ENCODE peak calls at places on chromosomes 11 and 22, in eight cellular contexts. One of them, this sample, is unnamed.
A peak's percentile ranks its signal among the peaks of the same experiment; 100 is the strongest.

GRCh38 chr11:131762346-131763110 is 392.1 kb downstream of the NTM start:
- DNase-seq in psoas muscle: no peak
- DNase-seq in thoracic aorta: no peak
- DNase-seq in cardiac muscle cell: no peak
- DNase-seq in neural progenitor cell: no peak
- DNase-seq in Panc1: no peak
- DNase-seq in mucosa of descending colon: no peak
- DNase-seq in ovary: no peak
- DNase-seq in this sample: no peak

GRCh38 chr11:68328374-68329091 is 16.1 kb downstream of the LRP5 start:
- DNase-seq in psoas muscle: no peak
- DNase-seq in thoracic aorta: no peak
- DNase-seq in cardiac muscle cell: no peak
- DNase-seq in neural progenitor cell: peak; percentile 88
- DNase-seq in Panc1: no peak
- DNase-seq in mucosa of descending colon: peak; percentile 76
- DNase-seq in ovary: peak; percentile 57
- DNase-seq in this sample: peak; percentile 70

GRCh38 chr11:134181707-134182106 is 42.1 kb downstream of the NCAPD3 start:
- DNase-seq in psoas muscle: no peak
- DNase-seq in thoracic aorta: no peak
- DNase-seq in cardiac muscle cell: no peak
- DNase-seq in neural progenitor cell: no peak
- DNase-seq in Panc1: no peak
- DNase-seq in mucosa of descending colon: no peak
- DNase-seq in ovary: no peak
- DNase-seq in this sample: no peak

GRCh38 chr11:78274739-78275138 is 86.0 kb downstream of the USP35 start:
- DNase-seq in psoas muscle: no peak
- DNase-seq in thoracic aorta: no peak
- DNase-seq in cardiac muscle cell: no peak
- DNase-seq in neural progenitor cell: no peak
- DNase-seq in Panc1: no peak
- DNase-seq in mucosa of descending colon: no peak
- DNase-seq in ovary: no peak
- DNase-seq in this sample: no peak

GRCh38 chr11:105862736-105863367 is 159.2 kb downstream of the MSANTD4 start:
- DNase-seq in psoas muscle: no peak
- DNase-seq in thoracic aorta: no peak
- DNase-seq in cardiac muscle cell: peak; percentile 62
- DNase-seq in neural progenitor cell: peak; percentile 61
- DNase-seq in Panc1: peak; percentile 52
- DNase-seq in mucosa of descending colon: no peak
- DNase-seq in ovary: no peak
- DNase-seq in this sample: no peak

GRCh38 chr11:72743321-72744221 is 8.6 kb downstream of the ARAP1 start:
- DNase-seq in psoas muscle: peak; percentile 44
- DNase-seq in thoracic aorta: no peak
- DNase-seq in cardiac muscle cell: no peak
- DNase-seq in neural progenitor cell: no peak
- DNase-seq in Panc1: no peak
- DNase-seq in mucosa of descending colon: peak; percentile 55
- DNase-seq in ovary: no peak
- DNase-seq in this sample: peak; percentile 44

GRCh38 chr22:43777204-43777671 is 34.9 kb downstream of the EFCAB6 start:
- DNase-seq in psoas muscle: no peak
- DNase-seq in thoracic aorta: no peak
- DNase-seq in cardiac muscle cell: no peak
- DNase-seq in neural progenitor cell: no peak
- DNase-seq in Panc1: no peak
- DNase-seq in mucosa of descending colon: no peak
- DNase-seq in ovary: no peak
- DNase-seq in this sample: no peak

GRCh38 chr11:122755409-122755808 is 82.9 kb upstream of the CRTAM start:
- DNase-seq in psoas muscle: no peak
- DNase-seq in thoracic aorta: no peak
- DNase-seq in cardiac muscle cell: peak; percentile 52
- DNase-seq in neural progenitor cell: peak; percentile 33
- DNase-seq in Panc1: no peak
- DNase-seq in mucosa of descending colon: no peak
- DNase-seq in ovary: no peak
- DNase-seq in this sample: no peak

GRCh38 chr11:34161812-34162506 is 56.5 kb downstream of the NAT10 start:
- DNase-seq in psoas muscle: peak; percentile 16
- DNase-seq in thoracic aorta: no peak
- DNase-seq in cardiac muscle cell: no peak
- DNase-seq in neural progenitor cell: no peak
- DNase-seq in Panc1: no peak
- DNase-seq in mucosa of descending colon: no peak
- DNase-seq in ovary: no peak
- DNase-seq in this sample: no peak

GRCh38 chr22:25054943-25055511 is 102.5 kb downstream of the KIAA1671 start:
- DNase-seq in psoas muscle: no peak
- DNase-seq in thoracic aorta: no peak
- DNase-seq in cardiac muscle cell: no peak
- DNase-seq in neural progenitor cell: no peak
- DNase-seq in Panc1: no peak
- DNase-seq in mucosa of descending colon: no peak
- DNase-seq in ovary: no peak
- DNase-seq in this sample: no peak

GRCh38 chr11:64762277-64762915 is 2.6 kb upstream of the PYGM start:
- DNase-seq in psoas muscle: peak; percentile 61
- DNase-seq in thoracic aorta: no peak
- DNase-seq in cardiac muscle cell: no peak
- DNase-seq in neural progenitor cell: no peak
- DNase-seq in Panc1: no peak
- DNase-seq in mucosa of descending colon: no peak
- DNase-seq in ovary: no peak
- DNase-seq in this sample: no peak

GRCh38 chr11:67316882-67317364 is 13.6 kb downstream of the SSH3 start:
- DNase-seq in psoas muscle: no peak
- DNase-seq in thoracic aorta: no peak
- DNase-seq in cardiac muscle cell: no peak
- DNase-seq in neural progenitor cell: no peak
- DNase-seq in Panc1: no peak
- DNase-seq in mucosa of descending colon: no peak
- DNase-seq in ovary: no peak
- DNase-seq in this sample: no peak

GRCh38 chr11:110176366-110177056 is 83.3 kb downstream of the ZC3H12C start:
- DNase-seq in psoas muscle: no peak
- DNase-seq in thoracic aorta: no peak
- DNase-seq in cardiac muscle cell: no peak
- DNase-seq in neural progenitor cell: no peak
- DNase-seq in Panc1: no peak
- DNase-seq in mucosa of descending colon: no peak
- DNase-seq in ovary: no peak
- DNase-seq in this sample: no peak

GRCh38 chr11:116605543-116605942 is 167.2 kb downstream of the BUD13 start:
- DNase-seq in psoas muscle: no peak
- DNase-seq in thoracic aorta: no peak
- DNase-seq in cardiac muscle cell: peak; percentile 89
- DNase-seq in neural progenitor cell: peak; percentile 92
- DNase-seq in Panc1: no peak
- DNase-seq in mucosa of descending colon: no peak
- DNase-seq in ovary: no peak
- DNase-seq in this sample: no peak

GRCh38 chr11:115974703-115975102 is 470.5 kb upstream of the CADM1 start:
- DNase-seq in psoas muscle: no peak
- DNase-seq in thoracic aorta: no peak
- DNase-seq in cardiac muscle cell: no peak
- DNase-seq in neural progenitor cell: no peak
- DNase-seq in Panc1: no peak
- DNase-seq in mucosa of descending colon: no peak
- DNase-seq in ovary: no peak
- DNase-seq in this sample: no peak

GRCh38 chr11:26843539-26843938 is 121.7 kb upstream of the SLC5A12 start:
- DNase-seq in psoas muscle: no peak
- DNase-seq in thoracic aorta: no peak
- DNase-seq in cardiac muscle cell: no peak
- DNase-seq in neural progenitor cell: no peak
- DNase-seq in Panc1: no peak
- DNase-seq in mucosa of descending colon: no peak
- DNase-seq in ovary: no peak
- DNase-seq in this sample: no peak

GRCh38 chr11:62805991-62806441 is 776 bp upstream of the NXF1 start:
- DNase-seq in psoas muscle: no peak
- DNase-seq in thoracic aorta: no peak
- DNase-seq in cardiac muscle cell: no peak
- DNase-seq in neural progenitor cell: peak; percentile 60
- DNase-seq in Panc1: no peak
- DNase-seq in mucosa of descending colon: no peak
- DNase-seq in ovary: no peak
- DNase-seq in this sample: no peak

GRCh38 chr11:7656704-7657103 is 16.6 kb downstream of the CYB5R2 start:
- DNase-seq in psoas muscle: no peak
- DNase-seq in thoracic aorta: no peak
- DNase-seq in cardiac muscle cell: no peak
- DNase-seq in neural progenitor cell: no peak
- DNase-seq in Panc1: no peak
- DNase-seq in mucosa of descending colon: no peak
- DNase-seq in ovary: no peak
- DNase-seq in this sample: no peak

GRCh38 chr11:1054143-1055108 is 17.9 kb upstream of the MUC6 start:
- DNase-seq in psoas muscle: peak; percentile 39
- DNase-seq in thoracic aorta: no peak
- DNase-seq in cardiac muscle cell: no peak
- DNase-seq in neural progenitor cell: no peak
- DNase-seq in Panc1: no peak
- DNase-seq in mucosa of descending colon: peak; percentile 91
- DNase-seq in ovary: peak; percentile 32
- DNase-seq in this sample: no peak

GRCh38 chr11:15945726-15946125 is 410.6 kb downstream of the SOX6 start:
- DNase-seq in psoas muscle: no peak
- DNase-seq in thoracic aorta: no peak
- DNase-seq in cardiac muscle cell: no peak
- DNase-seq in neural progenitor cell: no peak
- DNase-seq in Panc1: no peak
- DNase-seq in mucosa of descending colon: no peak
- DNase-seq in ovary: no peak
- DNase-seq in this sample: no peak

DNA sequence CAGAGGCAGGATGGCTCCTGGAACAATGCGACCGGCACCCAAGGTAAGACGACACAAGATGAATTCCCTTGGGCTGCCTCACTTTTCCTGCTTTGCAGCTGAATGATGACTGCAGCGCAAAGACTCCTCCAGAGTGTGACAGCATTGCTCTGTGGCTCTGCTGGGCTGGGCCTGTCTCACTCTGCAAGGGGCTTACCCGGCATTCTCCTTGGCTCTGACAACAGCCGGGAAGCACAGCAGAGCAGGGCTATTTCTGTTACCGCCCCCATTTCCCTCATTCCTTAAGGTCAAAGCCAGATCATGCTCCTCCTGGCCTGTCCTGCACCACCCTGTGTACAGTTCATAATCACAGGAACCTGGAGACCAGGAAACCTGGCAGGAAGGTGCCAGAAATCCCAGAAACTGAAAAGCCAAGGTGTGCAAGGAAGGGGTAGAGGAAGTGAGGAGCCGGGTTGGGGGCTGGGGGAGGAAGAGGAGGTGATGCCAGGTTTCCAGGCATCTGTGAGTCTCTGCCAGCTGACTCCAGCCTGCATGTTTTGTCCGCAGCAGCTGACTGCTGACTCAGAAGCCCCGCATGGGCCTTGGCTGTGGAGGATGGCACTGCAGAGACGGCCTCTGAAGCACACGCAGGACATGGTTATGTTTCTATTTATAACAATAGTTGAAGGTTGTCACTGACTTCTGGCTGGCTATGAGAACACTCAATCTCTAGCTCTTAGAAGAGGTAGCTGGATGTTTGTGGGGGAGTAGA is 113.6 kb downstream of the MICAL3 start:
- DNase-seq in psoas muscle: peak; percentile 93
- DNase-seq in thoracic aorta: peak; percentile 39
- DNase-seq in cardiac muscle cell: peak; percentile 89
- DNase-seq in neural progenitor cell: peak; percentile 71
- DNase-seq in Panc1: peak; percentile 36
- DNase-seq in mucosa of descending colon: no peak
- DNase-seq in ovary: peak; percentile 77
- DNase-seq in this sample: peak; percentile 92
- TF ChIP-seq CTCF in psoas muscle: peak; percentile 23
- TF ChIP-seq CTCF in thoracic aorta: no peak
- TF ChIP-seq CTCF in cardiac muscle cell: peak; percentile 54
- TF ChIP-seq CTCF in neural progenitor cell: peak; percentile 34
- TF ChIP-seq CTCF in Panc1: no peak
- TF ChIP-seq CTCF in mucosa of descending colon: no peak
- TF ChIP-seq CTCF in ovary: no peak
- TF ChIP-seq CTCF in this sample: peak; percentile 59

GRCh38 chr22:40396882-40397281 is 26.5 kb downstream of the SGSM3 start:
- DNase-seq in psoas muscle: no peak
- DNase-seq in thoracic aorta: no peak
- DNase-seq in cardiac muscle cell: no peak
- DNase-seq in neural progenitor cell: peak; percentile 60
- DNase-seq in Panc1: no peak
- DNase-seq in mucosa of descending colon: peak; percentile 84
- DNase-seq in ovary: no peak
- DNase-seq in this sample: no peak
- H3K4me1 ChIP-seq in psoas muscle: peaks cover 8% of the 10 kb centered on the region
- H3K4me1 ChIP-seq in thoracic aorta: peaks cover 5% of the 10 kb centered on the region
- H3K4me1 ChIP-seq in cardiac muscle cell: peaks cover 6% of the 10 kb centered on the region
- H3K4me1 ChIP-seq in neural progenitor cell: peaks cover 8% of the 10 kb centered on the region
- H3K4me1 ChIP-seq in Panc1: no peaks in the 10 kb centered on the region
- H3K4me1 ChIP-seq in mucosa of descending colon: peaks cover 31% of the 10 kb centered on the region
- H3K4me1 ChIP-seq in ovary: no peaks in the 10 kb centered on the region
- H3K4me1 ChIP-seq in this sample: peaks cover 13% of the 10 kb centered on the region

DNA sequence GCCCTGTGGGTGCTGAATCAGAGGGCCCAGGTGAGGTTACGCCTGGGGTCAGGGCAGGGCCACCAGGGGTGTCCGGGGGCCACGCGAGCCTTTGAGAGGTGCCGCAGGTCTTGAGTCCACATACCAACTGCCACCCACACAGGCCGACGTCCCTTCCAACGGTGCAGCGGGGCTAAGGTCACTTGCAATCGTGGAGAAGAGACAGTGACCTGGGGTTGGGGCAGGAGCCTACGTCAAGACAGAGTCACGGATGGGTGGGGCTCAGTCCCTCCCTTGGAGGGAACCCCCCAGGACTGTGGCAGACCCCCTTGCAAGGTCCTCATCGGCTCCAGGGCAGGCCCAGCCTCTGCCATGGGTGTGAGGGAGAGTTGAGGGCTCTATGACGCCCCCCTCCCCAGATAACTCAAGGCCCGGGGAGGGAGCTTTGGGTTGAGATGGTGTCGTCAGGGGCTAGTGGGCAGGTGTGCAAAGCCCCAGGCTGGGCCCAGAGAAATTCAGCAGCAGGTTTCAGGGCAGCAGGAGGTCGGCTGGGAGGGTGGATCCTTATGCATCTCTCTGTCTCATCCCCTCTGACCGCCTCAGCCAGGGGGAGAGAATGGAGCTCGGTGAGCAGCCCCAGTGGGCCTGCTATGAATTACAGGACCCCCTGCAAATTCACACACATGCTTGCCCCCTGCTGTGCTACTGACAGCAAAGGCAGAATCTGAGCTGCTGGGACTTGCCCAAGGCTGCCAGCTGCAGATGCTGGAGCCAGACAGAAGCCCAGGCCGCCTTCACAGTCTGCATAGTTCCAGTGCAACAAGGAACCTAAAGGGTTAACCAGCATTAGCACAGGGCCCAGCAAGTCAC is 60.0 kb downstream of the MYEOV start:
- DNase-seq in psoas muscle: no peak
- DNase-seq in thoracic aorta: no peak
- DNase-seq in cardiac muscle cell: no peak
- DNase-seq in neural progenitor cell: no peak
- DNase-seq in Panc1: no peak
- DNase-seq in mucosa of descending colon: no peak
- DNase-seq in ovary: no peak
- DNase-seq in this sample: no peak
- TF ChIP-seq CTCF in psoas muscle: no peak
- TF ChIP-seq CTCF in thoracic aorta: no peak
- TF ChIP-seq CTCF in cardiac muscle cell: no peak
- TF ChIP-seq CTCF in neural progenitor cell: no peak
- TF ChIP-seq CTCF in Panc1: no peak
- TF ChIP-seq CTCF in mucosa of descending colon: no peak
- TF ChIP-seq CTCF in ovary: no peak
- TF ChIP-seq CTCF in this sample: no peak

GRCh38 chr22:42745118-42745517 is 24.4 kb upstream of the A4GALT start:
- DNase-seq in psoas muscle: no peak
- DNase-seq in thoracic aorta: no peak
- DNase-seq in cardiac muscle cell: peak; percentile 23
- DNase-seq in neural progenitor cell: no peak
- DNase-seq in Panc1: no peak
- DNase-seq in mucosa of descending colon: no peak
- DNase-seq in ovary: no peak
- DNase-seq in this sample: no peak
- H3K4me1 ChIP-seq in psoas muscle: no peaks in the 10 kb centered on the region
- H3K4me1 ChIP-seq in thoracic aorta: peaks cover 13% of the 10 kb centered on the region
- H3K4me1 ChIP-seq in cardiac muscle cell: peaks cover 4% of the 10 kb centered on the region
- H3K4me1 ChIP-seq in neural progenitor cell: peaks cover 21% of the 10 kb centered on the region
- H3K4me1 ChIP-seq in Panc1: no peaks in the 10 kb centered on the region
- H3K4me1 ChIP-seq in mucosa of descending colon: peaks cover 2% of the 10 kb centered on the region
- H3K4me1 ChIP-seq in ovary: no peaks in the 10 kb centered on the region
- H3K4me1 ChIP-seq in this sample: peaks cover 35% of the 10 kb centered on the region

This sample was measured in heart left ventricle.